ENCODE peak calls at places on chromosomes 3 and 15, in four cellular contexts. D, L, X and Z are unnamed samples.

GRCh38 chr3:172087827-172088580 is 48.6 kb downstream of the FNDC3B start:
- DNase-seq in D (no peak), X (peak; percentile 39), L (no peak), Z (no peak)

GRCh38 chr3:127749787-127750225 is 72.5 kb downstream of the MGLL start:
- DNase-seq in D (no peak), X (no peak), L (no peak), Z (no peak)

GRCh38 chr15:99450896-99451358 is 114.9 kb upstream of the MEF2A start:
- DNase-seq in D (peak; percentile 42), L (no peak), X (peak; percentile 86), Z (peak; percentile 78)

GRCh38 chr15:69958494-69959134 is 139.1 kb downstream of the TLE3 start:
- DNase-seq in D (no peak), X (no peak), L (no peak), Z (no peak)

GRCh38 chr3:81829946-81830345 is 68.5 kb upstream of the GBE1 start:
- DNase-seq in D (no peak), X (no peak), L (no peak), Z (no peak)

GRCh38 chr15:84911879-84912660 is 27.6 kb downstream of the SLC28A1 start:
- DNase-seq in X (peak; percentile 99), D (peak; percentile 73), L (peak; percentile 96), Z (peak; percentile 99)

GRCh38 chr3:177338697-177339219 is 141.5 kb upstream of the TBL1XR1 start:
- DNase-seq in X (peak; percentile 53), L (no peak), D (peak; percentile 62), Z (peak; percentile 41)

GRCh38 chr15:30992073-30992363 is 590 bp upstream of the MTMR10 start:
- DNase-seq in L (no peak), X (no peak), D (no peak), Z (no peak)

GRCh38 chr15:34047893-34048775 is 9.1 kb upstream of the AVEN start:
- DNase-seq in D (no peak), L (no peak), X (peak; percentile 89), Z (peak; percentile 85)

GRCh38 chr3:147616998-147617619 is 207.9 kb downstream of the ZIC1 start:
- DNase-seq in X (peak; percentile 3), D (peak; percentile 24), L (peak; percentile 48), Z (no peak)

GRCh38 chr3:29771602-29772001 is 490.7 kb downstream of the RBMS3 start:
- DNase-seq in L (no peak), X (no peak), D (no peak), Z (no peak)

GRCh38 chr3:115141018-115141757 is 5.9 kb downstream of the ZBTB20 start:
- DNase-seq in L (no peak), D (no peak), X (no peak), Z (no peak)

GRCh38 chr3:40782086-40782721 is 257.4 kb downstream of the ZNF621 start:
- DNase-seq in X (no peak), L (peak; percentile 9), D (no peak), Z (no peak)

GRCh38 chr15:25717116-25717755 is 145.9 kb downstream of the ATP10A start:
- DNase-seq in X (peak; percentile 69), L (no peak), D (no peak), Z (peak; percentile 60)

GRCh38 chr3:50617096-50617791 is at the start of gene MAPKAPK3:
- DNase-seq in D (peak; percentile 83), X (no peak), L (peak; percentile 30), Z (no peak)

GRCh38 chr15:88897456-88898194 is 2.3 kb upstream of the HAPLN3 start:
- DNase-seq in D (peak; percentile 95), X (peak; percentile 86), L (peak; percentile 77), Z (peak; percentile 76)

GRCh38 chr3:46464326-46465195 is at the start of gene LTF:
- DNase-seq in D (no peak), L (no peak), X (no peak), Z (no peak)

GRCh38 chr15:76153241-76154197 is 93.7 kb downstream of the TMEM266 start:
- DNase-seq in L (no peak), X (no peak), D (no peak), Z (no peak)

GRCh38 chr15:68413363-68414255 is 18.4 kb downstream of the ITGA11 start:
- DNase-seq in D (no peak), X (no peak), L (no peak), Z (no peak)

GRCh38 chr15:78056714-78057269 is 20.7 kb downstream of the TBC1D2B start:
- DNase-seq in D (no peak), X (peak; percentile 54), L (peak; percentile 54), Z (peak; percentile 46)
- H3K27ac ChIP-seq in D (peak overlapping the region; percentile 69), X (peak overlapping the region; percentile 79), L (peak overlapping the region; percentile 64), Z (peak overlapping the region; percentile 57)

DNA sequence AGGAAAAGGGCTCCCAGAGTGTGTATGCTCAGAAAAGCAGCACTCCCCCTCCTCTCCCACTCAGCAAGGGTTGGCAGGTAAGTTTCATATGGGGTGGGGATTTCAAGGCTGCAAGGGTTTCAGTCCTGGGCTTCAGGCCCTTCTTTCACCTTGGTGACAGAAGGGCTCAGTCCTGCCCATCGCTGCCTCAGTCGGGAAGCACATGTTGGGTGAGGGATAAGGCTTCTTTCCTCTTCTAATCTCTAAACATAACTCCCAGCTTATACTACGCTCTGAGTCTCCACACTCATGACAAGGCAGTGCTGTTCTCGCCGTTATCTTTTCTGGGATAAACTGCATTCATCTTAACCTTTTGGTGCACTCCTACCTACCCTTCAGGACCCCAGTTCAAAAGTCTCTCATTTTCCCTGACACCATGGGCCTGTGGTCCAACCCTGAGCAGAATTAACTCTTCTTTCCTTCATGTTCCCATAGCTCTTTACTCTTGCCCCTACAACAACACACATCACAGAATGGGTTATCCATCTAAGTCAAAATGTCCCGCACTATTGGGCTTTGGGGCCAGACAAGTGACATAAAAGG is 17.0 kb downstream of the RAB43 start:
- DNase-seq in X (no peak), L (no peak), D (no peak), Z (no peak)
- H4K20me1 ChIP-seq in X (peaks cover 2% of the 10 kb centered on the region), L (no peaks in the 10 kb centered on the region), D (peaks cover 58% of the 10 kb centered on the region), Z (peaks cover 85% of the 10 kb centered on the region)

DNA sequence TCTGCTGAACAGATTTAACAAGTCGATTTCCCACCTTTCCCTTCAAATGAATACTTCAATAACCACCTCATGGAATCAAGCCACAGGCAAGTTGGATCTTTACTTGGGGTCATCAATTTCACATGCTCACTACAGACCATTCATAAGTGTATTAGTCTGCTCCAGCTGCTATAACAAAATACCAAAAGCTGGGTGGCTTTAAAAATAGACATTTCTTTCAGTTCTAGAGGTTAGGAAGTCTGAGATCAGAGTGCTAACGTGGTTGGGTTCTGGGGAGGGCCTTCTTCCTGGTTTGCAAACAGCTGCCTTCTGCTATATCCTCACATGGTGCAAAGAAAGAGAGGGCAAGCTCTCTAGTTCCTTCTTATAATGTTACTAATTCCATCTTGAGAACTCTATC is 5.1 kb downstream of the GPR176 start:
- DNase-seq in L (no peak), D (no peak), X (no peak), Z (no peak)
- H3K4me2 ChIP-seq in L (no peak overlapping the region), D (no peak overlapping the region), X (no peak overlapping the region), Z (no peak overlapping the region)

DNA sequence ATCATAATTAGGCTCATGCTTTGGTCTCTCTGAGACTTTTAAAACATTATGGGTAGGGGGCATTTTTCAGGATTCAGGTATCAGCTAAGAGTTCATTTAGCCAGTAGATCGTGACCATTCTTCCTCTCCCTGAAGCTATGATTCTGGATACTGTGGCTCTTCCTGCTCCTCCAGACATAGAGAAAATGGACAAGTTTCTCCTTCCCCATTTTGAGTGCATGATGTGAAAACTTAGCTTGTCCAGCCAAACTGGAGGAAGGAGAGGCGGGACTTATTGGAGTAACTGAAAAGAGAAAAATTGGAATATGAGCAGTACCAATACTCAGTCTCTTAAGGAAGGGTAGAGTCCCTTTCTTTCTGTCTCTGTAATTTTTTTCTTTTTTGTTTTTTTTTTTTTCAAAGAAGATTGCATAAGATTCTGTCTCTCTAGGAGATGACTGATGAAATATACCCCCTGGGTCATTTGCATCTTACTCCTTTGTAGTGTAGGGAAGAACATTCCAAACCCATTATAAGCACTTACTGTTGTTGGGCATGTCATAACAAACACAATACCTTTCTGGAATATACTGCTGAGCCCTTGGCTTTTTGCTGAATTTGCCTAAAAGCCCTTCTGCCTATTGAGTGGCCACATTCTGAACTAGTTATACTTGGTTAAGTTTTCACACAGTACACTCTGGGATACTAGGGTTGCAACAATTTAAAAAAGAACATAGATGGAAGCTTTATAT is 498.1 kb upstream of the TPRG1 start:
- DNase-seq in L (peak; percentile 47), D (peak; percentile 27), X (peak; percentile 88), Z (peak; percentile 86)
- H3K27ac ChIP-seq in L (no peak overlapping the region), D (peak overlapping the region; percentile 53), X (no peak overlapping the region), Z (peak overlapping the region; percentile 28)

GRCh38 chr15:41417418-41417811 is 520 bp downstream of the RTF1 start:
- DNase-seq in L (peak; percentile 8), X (peak; percentile 25), D (peak; percentile 65), Z (no peak)
- H4K20me1 ChIP-seq in L (peaks cover 24% of the 10 kb centered on the region), X (no peaks in the 10 kb centered on the region), D (peaks cover 40% of the 10 kb centered on the region), Z (peaks cover 46% of the 10 kb centered on the region)

GRCh38 chr15:96366526-96366877 is 36.0 kb downstream of the NR2F2 start:
- DNase-seq in D (no peak), X (no peak), L (no peak), Z (no peak)

GRCh38 chr15:96367436-96368200 is 37.1 kb downstream of the NR2F2 start:
- DNase-seq in L (no peak), X (no peak), D (no peak), Z (no peak)

GRCh38 chr15:96362759-96363678 is 32.5 kb downstream of the NR2F2 start:
- DNase-seq in D (no peak), X (no peak), L (no peak), Z (no peak)

GRCh38 chr15:96363692-96364091 is 33.2 kb downstream of the NR2F2 start:
- DNase-seq in X (no peak), L (no peak), D (no peak), Z (no peak)

GRCh38 chr15:96365781-96366525 is 35.5 kb downstream of the NR2F2 start:
- DNase-seq in L (no peak), D (no peak), X (no peak), Z (no peak)
- H3K4me2 ChIP-seq in L (no peak overlapping the region), D (peak overlapping the region; percentile 57), X (no peak overlapping the region), Z (peak overlapping the region; percentile 70)

GRCh38 chr3:12994607-12995388 is 78.4 kb downstream of the IQSEC1 start:
- DNase-seq in X (peak; percentile 69), D (peak; percentile 95), L (peak; percentile 89), Z (peak; percentile 48)
- H3K27ac ChIP-seq in X (no peak overlapping the region), D (peak overlapping the region; percentile 87), L (peak overlapping the region; percentile 21), Z (no peak overlapping the region)

DNA sequence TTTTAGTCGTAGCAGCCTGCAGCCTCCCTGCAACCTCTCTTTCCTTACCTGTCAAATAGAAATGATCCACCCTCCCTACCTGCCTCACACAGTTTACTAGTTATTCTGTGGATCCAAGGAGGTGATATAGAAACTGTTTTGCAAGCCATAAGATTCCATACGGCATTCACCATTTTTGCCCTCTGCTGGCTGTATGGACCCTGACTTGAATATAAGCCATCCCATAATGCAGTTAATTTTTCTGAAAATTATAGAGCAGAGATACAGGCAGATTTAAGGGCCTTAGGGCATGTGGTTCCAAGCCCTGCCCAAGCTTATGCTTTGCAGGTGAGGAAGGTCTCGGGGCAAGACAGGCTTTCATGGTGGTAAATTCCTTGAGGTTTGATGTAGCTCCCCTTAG is 63.7 kb downstream of the CPN2 start:
- DNase-seq in X (no peak), D (no peak), L (no peak), Z (no peak)
- H4K20me1 ChIP-seq in X (no peaks in the 10 kb centered on the region), D (no peaks in the 10 kb centered on the region), L (no peaks in the 10 kb centered on the region), Z (no peaks in the 10 kb centered on the region)

GRCh38 chr3:32374788-32375595 is 16.7 kb upstream of the CMTM7 start:
- DNase-seq in X (peak; percentile 61), L (peak; percentile 92), D (peak; percentile 81), Z (peak; percentile 48)
- H3K4me2 ChIP-seq in X (no peak overlapping the region), L (no peak overlapping the region), D (no peak overlapping the region), Z (peak overlapping the region; percentile 44)

GRCh38 chr3:193842832-193843446 is 249.9 kb downstream of the OPA1 start:
- DNase-seq in X (no peak), L (no peak), D (no peak), Z (no peak)
- H3K27ac ChIP-seq in X (no peak overlapping the region), L (no peak overlapping the region), D (peak overlapping the region; percentile 97), Z (no peak overlapping the region)